ENCODE peak calls at places on chromosome 18, in five cellular contexts. J, C, B, Q and K are unnamed samples.

GRCh38 chr18:4605222-4605621 is 150.1 kb upstream of the DLGAP1 start:
- DNase-seq in J (no peak), C (no peak), B (no peak), Q (no peak), K (no peak)

GRCh38 chr18:28890796-28891195 is 713.9 kb upstream of the CDH2 start:
- DNase-seq in J (no peak), C (no peak), B (no peak), Q (no peak), K (no peak)

GRCh38 chr18:9150116-9150515 is 13.5 kb downstream of the ANKRD12 start:
- DNase-seq in J (no peak), C (no peak), B (no peak), Q (no peak), K (no peak)

GRCh38 chr18:183769-184168 is 25.4 kb downstream of the USP14 start:
- DNase-seq in J (no peak), C (peak), B (no peak), Q (peak), K (no peak)

GRCh38 chr18:34649072-34649471 is 61.0 kb upstream of the DTNA start:
- DNase-seq in J (no peak), C (no peak), B (no peak), Q (no peak), K (no peak)

GRCh38 chr18:58125183-58125582 is 81.2 kb downstream of the NEDD4L start:
- DNase-seq in J (no peak), C (no peak), B (no peak), Q (no peak), K (no peak)

GRCh38 chr18:8037296-8037695 is 470.2 kb downstream of the PTPRM start:
- DNase-seq in J (no peak), C (no peak), B (no peak), Q (no peak), K (no peak)

GRCh38 chr18:41113885-41114482 is 841.0 kb upstream of the PIK3C3 start:
- DNase-seq in J (no peak), C (no peak), B (no peak), Q (no peak), K (no peak)

GRCh38 chr18:3875961-3876360 is 426.0 kb downstream of the TGIF1 start:
- DNase-seq in J (no peak), C (no peak), B (no peak), Q (no peak), K (no peak)

GRCh38 chr18:74139888-74140287 is 7.7 kb downstream of the FBXO15 start:
- DNase-seq in J (no peak), C (peak), B (no peak), Q (no peak), K (no peak)

GRCh38 chr18:22322251-22322691 is 95.4 kb downstream of the CTAGE1 start:
- DNase-seq in J (no peak), C (no peak), B (no peak), Q (no peak), K (no peak)

GRCh38 chr18:38933322-38933721 is 1367.7 kb upstream of the CELF4 start:
- DNase-seq in J (no peak), C (no peak), B (no peak), Q (no peak), K (no peak)

GRCh38 chr18:47296462-47296861 is 45.0 kb upstream of the SKOR2 start:
- DNase-seq in J (no peak), C (no peak), B (no peak), Q (no peak), K (no peak)

GRCh38 chr18:57436193-57436964 is 1.2 kb downstream of the ONECUT2 start:
- DNase-seq in J (no peak), C (no peak), B (no peak), Q (peak), K (no peak)

GRCh38 chr18:28007841-28008240 is 169.1 kb downstream of the CDH2 start:
- DNase-seq in J (no peak), C (no peak), B (no peak), Q (no peak), K (no peak)

GRCh38 chr18:40469851-40470250 is 1485.2 kb upstream of the PIK3C3 start:
- DNase-seq in J (no peak), C (no peak), B (no peak), Q (no peak), K (no peak)

GRCh38 chr18:47557160-47557559 is 305.7 kb upstream of the SKOR2 start:
- DNase-seq in J (no peak), C (no peak), B (no peak), Q (no peak), K (no peak)

GRCh38 chr18:47244041-47244440 is 7.4 kb downstream of the SKOR2 start:
- DNase-seq in J (no peak), C (no peak), B (no peak), Q (no peak), K (no peak)

GRCh38 chr18:58337285-58337684 is 291.6 kb downstream of the ALPK2 start:
- DNase-seq in J (no peak), C (no peak), B (no peak), Q (no peak), K (no peak)

GRCh38 chr18:41371718-41372117 is 583.3 kb upstream of the PIK3C3 start:
- DNase-seq in J (no peak), C (no peak), B (no peak), Q (peak), K (no peak)

GRCh38 chr18:38330573-38330972 is 765.0 kb upstream of the CELF4 start:
- DNase-seq in J (no peak), C (no peak), B (no peak), Q (no peak), K (no peak)

GRCh38 chr18:78670778-78671405 is 308.7 kb upstream of the SALL3 start:
- DNase-seq in J (no peak), C (no peak), B (no peak), Q (no peak), K (no peak)

GRCh38 chr18:36315736-36316135 is 18.2 kb downstream of the FHOD3 start:
- DNase-seq in J (no peak), C (no peak), B (no peak), Q (no peak), K (no peak)

GRCh38 chr18:48534364-48534763 is 4.5 kb upstream of the CTIF start:
- DNase-seq in J (no peak), C (no peak), B (no peak), Q (no peak), K (no peak)

GRCh38 chr18:13454363-13455150 is 236.0 kb downstream of the LDLRAD4 start:
- DNase-seq in J (no peak), C (no peak), B (no peak), Q (no peak), K (no peak)

GRCh38 chr18:13453714-13454113 is 235.2 kb downstream of the LDLRAD4 start:
- DNase-seq in J (no peak), C (no peak), B (no peak), Q (no peak), K (no peak)

GRCh38 chr18:13456736-13457271 is 238.2 kb downstream of the LDLRAD4 start:
- DNase-seq in J (no peak), C (no peak), B (no peak), Q (no peak), K (no peak)

GRCh38 chr18:13455960-13456471 is 237.5 kb downstream of the LDLRAD4 start:
- DNase-seq in J (no peak), C (no peak), B (no peak), Q (no peak), K (no peak)

GRCh38 chr18:13455470-13455869 is 236.9 kb downstream of the LDLRAD4 start:
- DNase-seq in J (no peak), C (no peak), B (no peak), Q (peak), K (no peak)
- TF ChIP-seq JUND in J (no peak), C (no peak), B (no peak), Q (no peak), K (no peak)

GRCh38 chr18:32195881-32196815 is 6.3 kb downstream of the MEP1B start:
- DNase-seq in J (no peak), C (no peak), B (no peak), Q (no peak), K (no peak)
- TF ChIP-seq JUND in J (no peak), C (no peak), B (no peak), Q (no peak), K (no peak)

DNA sequence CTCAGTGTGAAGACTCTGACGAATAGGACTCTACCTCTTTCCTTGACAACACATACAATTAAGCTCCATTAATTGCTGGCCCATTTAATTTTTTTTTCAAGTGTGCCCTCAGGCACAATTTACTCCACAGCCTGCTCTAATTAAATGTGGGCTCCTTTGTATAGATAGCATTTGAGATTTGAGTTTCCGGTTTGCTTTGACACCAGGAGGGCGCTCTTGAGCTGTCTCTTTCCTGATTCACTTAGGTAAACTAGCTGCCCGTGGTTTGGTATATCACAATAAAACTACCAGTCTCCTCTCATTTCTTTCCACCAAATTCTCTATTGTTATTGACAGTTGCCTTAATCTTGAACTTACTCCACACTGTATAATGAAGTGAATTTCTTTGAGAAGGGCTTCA is 666.0 kb downstream of the DSC3 start:
- DNase-seq in J (peak), C (peak), B (peak), Q (no peak), K (no peak)
- TF ChIP-seq JUND in J (no peak), C (no peak), B (no peak), Q (no peak), K (no peak)

GRCh38 chr18:49907346-49907929 is 94.1 kb upstream of the ACAA2 start:
- DNase-seq in J (no peak), C (no peak), B (peak), Q (no peak), K (no peak)
- TF ChIP-seq JUND in J (no peak), C (no peak), B (no peak), Q (no peak), K (no peak)

GRCh38 chr18:63472380-63472779 is 4.4 kb upstream of the SERPINB5 start:
- DNase-seq in J (peak), C (no peak), B (peak), Q (no peak), K (no peak)
- TF ChIP-seq JUND in J (no peak), C (no peak), B (no peak), Q (no peak), K (no peak)